ENCODE peak calls at places on chromosomes 6 and 20, in eight cellular contexts. G is T-cell, S is NCI-H1694 treated with DMSO at 0.1 percent for 48 hours, M is A673, B is left cardiac atrium, N is breast epithelium, D is T follicular helper cell, U is NCI-H1048. Y is an unnamed sample.

GRCh38 chr6:7050099-7050498 is 57.7 kb upstream of the RREB1 start:
- DNase-seq in G (no peak), M (no peak), D (no peak), B (no peak), S (no peak), U (no peak), N (no peak), Y (no peak)

GRCh38 chr20:34532751-34533150 is 16.5 kb downstream of the DYNLRB1 start:
- DNase-seq in S (no peak), U (no peak), M (no peak), N (no peak), B (no peak), G (no peak), D (no peak), Y (no peak)

GRCh38 chr6:31874836-31875572 is 3.8 kb downstream of the SLC44A4 start:
- DNase-seq in G (no peak), S (no peak), M (no peak), N (no peak), U (no peak), B (no peak), D (no peak), Y (no peak)

GRCh38 chr6:36443498-36443844 is 671 bp downstream of the KCTD20 start:
- DNase-seq in M (no peak), B (no peak), D (no peak), S (no peak), U (no peak), N (no peak), G (peak; percentile 5), Y (no peak)

GRCh38 chr6:82959385-82959941 is 106.2 kb downstream of the UBE3D start:
- DNase-seq in B (no peak), M (peak; percentile 54), U (no peak), G (no peak), S (no peak), D (no peak), N (no peak), Y (no peak)

GRCh38 chr20:20363449-20364015 is 4.4 kb upstream of the INSM1 start:
- DNase-seq in D (no peak), N (no peak), U (no peak), S (no peak), M (no peak), B (no peak), G (no peak), Y (no peak)

GRCh38 chr20:26209171-26209941 is 512.7 kb upstream of the ZNF337 start:
- DNase-seq in D (no peak), M (peak; percentile 10), B (no peak), U (no peak), G (no peak), S (no peak), N (no peak), Y (no peak)

GRCh38 chr20:8331740-8332412 is 199.8 kb downstream of the PLCB1 start:
- DNase-seq in G (no peak), U (no peak), B (peak; percentile 60), S (peak; percentile 14), N (no peak), D (no peak), M (peak; percentile 56), Y (no peak)

GRCh38 chr6:136396908-136397307 is 107.3 kb upstream of the BCLAF1 start:
- DNase-seq in U (no peak), M (no peak), D (no peak), B (no peak), S (no peak), N (no peak), G (no peak), Y (no peak)

GRCh38 chr6:53967415-53967814 is 143.8 kb upstream of the MLIP start:
- DNase-seq in D (no peak), U (no peak), S (no peak), M (no peak), B (no peak), N (no peak), G (no peak), Y (no peak)

GRCh38 chr6:30013296-30013922 is 47.7 kb upstream of the POLR1H start:
- DNase-seq in M (peak; percentile 24), B (no peak), N (no peak), D (peak; percentile 47), S (no peak), U (no peak), G (no peak), Y (no peak)

GRCh38 chr6:26660096-26660425 is 515 bp upstream of the ZNF322 start:
- DNase-seq in B (no peak), S (peak; percentile 16), M (peak; percentile 35), D (no peak), G (peak; percentile 4), U (no peak), N (no peak), Y (no peak)

GRCh38 chr6:31142356-31142755 is 3.5 kb upstream of the PSORS1C2 start:
- DNase-seq in M (no peak), G (no peak), U (no peak), S (no peak), D (no peak), B (no peak), N (no peak), Y (no peak)

GRCh38 chr6:170099387-170099786 is 191.5 kb downstream of the DLL1 start:
- DNase-seq in B (no peak), G (no peak), S (no peak), M (no peak), N (no peak), U (no peak), D (no peak), Y (no peak)

GRCh38 chr20:41218466-41218865 is 81.1 kb downstream of the PLCG1 start:
- DNase-seq in G (no peak), S (no peak), U (no peak), M (no peak), N (peak; percentile 41), D (no peak), B (no peak), Y (no peak)

GRCh38 chr6:144150673-144151009 is 324 bp downstream of the STX11 start:
- DNase-seq in G (peak; percentile 49), D (no peak), U (no peak), S (no peak), N (no peak), M (peak; percentile 48), B (peak; percentile 46), Y (no peak)

GRCh38 chr20:33910529-33911327 is 83.0 kb upstream of the RALY start:
- DNase-seq in G (no peak), N (no peak), S (no peak), U (no peak), M (no peak), B (no peak), D (no peak), Y (no peak)

GRCh38 chr20:59231124-59231804 is 67.6 kb downstream of the ZNF831 start:
- DNase-seq in D (no peak), M (no peak), N (no peak), B (no peak), S (no peak), G (no peak), U (no peak), Y (no peak)

GRCh38 chr6:21846541-21847451 is 253.2 kb downstream of the SOX4 start:
- DNase-seq in D (no peak), G (no peak), M (no peak), U (no peak), S (no peak), B (no peak), N (no peak), Y (peak; percentile 77)

GRCh38 chr20:58711266-58712051 is 18.9 kb downstream of the NPEPL1 start:
- DNase-seq in S (no peak), D (no peak), M (no peak), N (peak; percentile 7), G (no peak), B (no peak), U (no peak), Y (no peak)

GRCh38 chr20:2538931-2539330 is 2.6 kb downstream of the TMC2 start:
- DNase-seq in S (no peak), U (no peak), B (no peak), D (no peak), M (no peak), G (no peak), N (no peak), Y (no peak)

GRCh38 chr6:29524982-29525639 is 34.4 kb downstream of the UBD start:
- DNase-seq in D (no peak), S (no peak), M (no peak), G (no peak), U (no peak), N (no peak), B (no peak), Y (no peak)

GRCh38 chr6:148590881-148591280 is 155.9 kb upstream of the UST start:
- DNase-seq in B (no peak), S (no peak), N (no peak), U (no peak), D (no peak), M (no peak), G (no peak), Y (no peak)

GRCh38 chr20:36775196-36775595 is 1.6 kb upstream of the DSN1 start:
- DNase-seq in N (no peak), S (no peak), D (no peak), G (no peak), B (no peak), U (no peak), M (peak; percentile 7), Y (no peak)

GRCh38 chr6:3749991-3750323 is 1.6 kb downstream of the PXDC1 start:
- DNase-seq in B (peak; percentile 84), S (no peak), N (peak; percentile 72), M (peak; percentile 75), U (no peak), D (no peak), G (no peak), Y (no peak)

GRCh38 chr6:41577865-41578713 is 31.9 kb downstream of the FOXP4 start:
- DNase-seq in G (no peak), N (peak; percentile 72), U (no peak), S (peak; percentile 68), B (peak; percentile 49), D (no peak), M (peak; percentile 53), Y (peak; percentile 51)